ENCODE peak calls at places on chromosomes 6 and 20, in seven cellular contexts. X, D, Z, Y, Q, A and V are unnamed samples.

GRCh38 chr6:20876016-20876415 is 341.8 kb downstream of the CDKAL1 start:
- DNase-seq in D (no peak), A (no peak), Z (no peak), X (no peak), Q (no peak), Y (no peak), V (no peak)

GRCh38 chr6:37024665-37025337 is 19.3 kb downstream of the FGD2 start:
- DNase-seq in Q (no peak), D (no peak), Z (peak; percentile 90), X (peak; percentile 47), Y (no peak), A (peak; percentile 69), V (no peak)

GRCh38 chr6:42702200-42702599 is 20.2 kb downstream of the PRPH2 start:
- DNase-seq in X (no peak), Q (no peak), Z (no peak), A (no peak), Y (peak; percentile 21), D (no peak), V (no peak)

GRCh38 chr20:43953919-43954617 is 39.4 kb downstream of the TOX2 start:
- DNase-seq in X (no peak), A (no peak), D (no peak), Q (no peak), Y (no peak), Z (no peak), V (no peak)

GRCh38 chr20:32227744-32228688 is 20.3 kb downstream of the POFUT1 start:
- DNase-seq in D (no peak), A (no peak), Q (peak; percentile 88), Z (peak; percentile 76), X (peak; percentile 69), Y (no peak), V (no peak)

GRCh38 chr20:21102691-21103311 is 3.4 kb downstream of the LINC00237 start:
- DNase-seq in D (no peak), Y (no peak), Z (peak; percentile 56), A (peak; percentile 54), Q (peak; percentile 47), X (peak; percentile 49), V (no peak)

GRCh38 chr6:112227992-112228391 is 26.4 kb downstream of the LAMA4 start:
- DNase-seq in A (no peak), Z (no peak), X (no peak), D (no peak), Q (no peak), Y (no peak), V (no peak)

GRCh38 chr6:41728073-41728936 is 7.1 kb downstream of the TFEB start:
- DNase-seq in X (peak; percentile 59), Y (no peak), Q (peak; percentile 77), D (no peak), Z (peak; percentile 45), A (no peak), V (no peak)

GRCh38 chr6:49401063-49401462 is 62.0 kb downstream of the MMUT start:
- DNase-seq in Z (no peak), A (no peak), X (no peak), Q (no peak), Y (no peak), D (no peak), V (no peak)

GRCh38 chr20:6994452-6994851 is 227.0 kb downstream of the BMP2 start:
- DNase-seq in Q (no peak), Y (no peak), Z (no peak), D (no peak), A (no peak), X (no peak), V (no peak)

GRCh38 chr6:47822856-47823554 is 41.2 kb downstream of the OPN5 start:
- DNase-seq in X (no peak), Z (no peak), A (no peak), Y (no peak), D (no peak), Q (no peak), V (no peak)

GRCh38 chr20:25346349-25346748 is 44.3 kb downstream of the ABHD12 start:
- DNase-seq in A (no peak), Z (no peak), D (no peak), X (no peak), Q (no peak), Y (no peak), V (no peak)

GRCh38 chr6:134177753-134178229 is 125.4 kb upstream of the SLC2A12 start:
- DNase-seq in Q (peak; percentile 52), X (no peak), A (no peak), Z (no peak), Y (no peak), D (no peak), V (peak; percentile 34)

GRCh38 chr20:2217857-2218529 is 77.8 kb upstream of the TGM3 start:
- DNase-seq in D (no peak), A (peak; percentile 27), Q (peak; percentile 12), Z (no peak), Y (no peak), X (no peak), V (no peak)

GRCh38 chr6:158819977-158820632 is 937 bp upstream of the EZR start:
- DNase-seq in X (no peak), Q (no peak), D (no peak), A (no peak), Y (peak; percentile 51), Z (peak; percentile 13), V (no peak)

GRCh38 chr6:105094133-105094640 is 85.6 kb downstream of the POPDC3 start:
- DNase-seq in Z (no peak), A (no peak), Q (no peak), X (no peak), Y (no peak), D (no peak), V (no peak)

GRCh38 chr6:82006027-82006738 is 241.4 kb downstream of the IBTK start:
- DNase-seq in Q (peak; percentile 9), Z (peak; percentile 12), D (no peak), Y (no peak), A (no peak), X (no peak), V (no peak)

GRCh38 chr6:35724059-35724458 is 12.8 kb upstream of the ARMC12 start:
- DNase-seq in D (no peak), Z (no peak), A (no peak), X (no peak), Y (no peak), Q (no peak), V (no peak)

GRCh38 chr6:1895721-1896120 is 286.0 kb downstream of the FOXC1 start:
- DNase-seq in Q (no peak), D (no peak), X (no peak), Z (no peak), Y (no peak), A (no peak), V (no peak)

GRCh38 chr6:88989215-88989614 is 25.8 kb upstream of the RNGTT start:
- DNase-seq in D (no peak), Q (no peak), Z (peak; percentile 69), Y (no peak), X (no peak), A (no peak), V (no peak)

GRCh38 chr6:140225587-140226438 is 851.4 kb upstream of the CITED2 start:
- DNase-seq in Q (no peak), Z (no peak), Y (no peak), D (no peak), X (no peak), A (no peak), V (no peak)

GRCh38 chr6:152472325-152472724 is 164.8 kb downstream of the SYNE1 start:
- DNase-seq in D (no peak), Y (no peak), Z (no peak), A (no peak), Q (no peak), X (no peak), V (no peak)

GRCh38 chr6:78670802-78671201 is 196.5 kb upstream of the IRAK1BP1 start:
- DNase-seq in X (no peak), Y (no peak), Z (no peak), Q (no peak), A (no peak), D (no peak), V (no peak)

GRCh38 chr6:157667211-157668033 is 155.6 kb upstream of the SNX9 start:
- DNase-seq in A (peak; percentile 45), D (peak; percentile 52), Q (peak; percentile 58), Z (peak; percentile 51), X (peak; percentile 64), Y (peak; percentile 82), V (peak; percentile 73)

GRCh38 chr6:34648808-34649207 is 47.8 kb downstream of the ILRUN start:
- DNase-seq in Q (no peak), Y (no peak), Z (no peak), D (no peak), A (no peak), X (no peak), V (no peak)
- TF ChIP-seq POLR2A in Q (no peak), Y (no peak), Z (no peak), D (no peak), A (no peak), X (no peak), V (no peak)

GRCh38 chr20:58982406-58983114 is 1.5 kb downstream of the NELFCD start:
- DNase-seq in D (no peak), Y (no peak), X (peak; percentile 24), Z (no peak), Q (no peak), A (no peak), V (no peak)
- TF ChIP-seq POLR2A in D (no peak), Y (peak; percentile 67), X (no peak), Z (no peak), Q (no peak), A (no peak), V (no peak)

DNA sequence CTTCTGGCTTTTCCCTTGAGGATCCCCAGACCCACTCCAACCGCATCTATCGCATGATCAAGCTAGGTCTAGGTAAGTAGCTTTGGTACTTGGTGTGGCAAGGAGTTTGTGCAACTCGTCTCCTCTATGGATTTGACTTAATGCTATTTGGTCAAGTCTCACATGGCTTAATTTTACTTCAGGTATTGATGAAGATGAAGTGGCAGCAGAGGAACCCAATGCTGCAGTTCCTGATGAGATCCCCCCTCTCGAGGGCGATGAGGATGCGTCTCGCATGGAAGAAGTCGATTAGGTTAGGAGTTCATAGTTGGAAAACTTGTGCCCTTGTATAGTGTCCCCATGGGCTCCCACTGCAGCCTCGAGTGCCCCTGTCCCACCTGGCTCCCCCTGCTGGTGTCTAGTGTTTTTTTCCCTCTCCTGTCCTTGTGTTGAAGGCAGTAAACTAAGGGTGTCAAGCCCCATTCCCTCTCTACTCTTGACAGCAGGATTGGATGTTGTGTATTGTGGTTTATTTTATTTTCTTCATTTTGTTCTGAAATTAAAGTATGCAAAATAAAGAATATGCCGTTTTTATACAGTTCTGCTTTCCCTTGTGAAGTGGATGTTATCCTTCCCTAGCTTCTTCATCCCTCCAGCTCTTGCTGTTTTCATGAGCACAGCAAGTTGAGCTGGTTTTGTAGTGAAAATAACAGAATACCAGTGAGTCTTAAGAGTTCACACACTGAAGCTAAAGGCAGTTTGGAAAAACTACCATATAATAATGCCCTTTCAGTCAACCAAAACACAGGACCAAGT is 3.8 kb downstream of the SLC35B2 start:
- DNase-seq in A (no peak), D (no peak), Z (peak; percentile 59), Y (no peak), X (peak; percentile 66), Q (peak; percentile 68), V (no peak)
- TF ChIP-seq POLR2A in A (no peak), D (no peak), Z (no peak), Y (peak; percentile 51), X (no peak), Q (no peak), V (no peak)

DNA sequence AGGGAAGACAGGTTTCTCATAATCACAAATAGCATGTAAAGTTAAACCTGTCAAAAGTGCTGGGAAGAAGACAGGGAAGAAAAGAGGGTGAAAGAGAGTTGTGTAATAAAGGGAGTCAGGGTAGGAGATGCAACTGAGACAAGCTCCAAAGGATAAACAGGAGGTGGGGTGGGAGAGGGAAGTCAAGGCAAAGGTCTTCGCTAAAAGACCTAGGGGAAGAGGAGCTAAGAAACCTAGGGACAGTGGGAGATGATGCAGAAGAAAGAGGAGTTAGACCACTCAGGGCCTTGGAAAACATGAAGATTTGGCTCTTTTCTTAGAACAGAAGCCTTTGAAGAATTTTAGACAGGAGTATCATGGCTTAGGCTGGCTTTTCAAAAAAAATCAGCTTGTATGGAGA is 7.0 kb downstream of the PRR3 start:
- DNase-seq in Y (no peak), Q (no peak), D (no peak), A (no peak), X (no peak), Z (no peak), V (no peak)
- TF ChIP-seq POLR2A in Y (peak; percentile 61), Q (no peak), D (no peak), A (no peak), X (no peak), Z (no peak), V (no peak)